ENCODE peak calls at places on chromosomes 13 and 19, in four cellular contexts. Q is AG04449; A is mesothelial cell of epicardium; C is stimulated activated CD4-positive, alpha-beta T cell treated with anti-CD3 and anti-CD28 coated beads, Interleukin-4, amount 100 ng/mL, for 48 hours. H is an unnamed sample.

GRCh38 chr19:4338441-4339350 is at the start of gene STAP2:
- DNase-seq in C (no peak), Q (no peak), A (peak), H (peak)

GRCh38 chr19:4713384-4713951 is 10.2 kb downstream of the DPP9 start:
- DNase-seq in C (no peak), A (no peak), Q (peak), H (peak)

GRCh38 chr19:11390359-11390758 is 6.2 kb upstream of the EPOR start:
- DNase-seq in C (no peak), Q (no peak), A (no peak), H (no peak)

GRCh38 chr19:5966941-5967340 is 11.0 kb downstream of the RANBP3 start:
- DNase-seq in Q (no peak), A (no peak), C (no peak), H (no peak)

GRCh38 chr19:13398182-13398581 is 108.1 kb downstream of the CACNA1A start:
- DNase-seq in C (no peak), Q (no peak), A (no peak), H (no peak)

GRCh38 chr19:55913643-55914268 is 18.4 kb downstream of the NLRP13 start:
- DNase-seq in C (no peak), Q (no peak), A (no peak), H (peak)

GRCh38 chr13:49436890-49437289 is 7.0 kb downstream of the CAB39L start:
- DNase-seq in C (no peak), A (no peak), Q (no peak), H (peak)

GRCh38 chr19:43527860-43528622 is 1.0 kb upstream of the ETHE1 start:
- DNase-seq in Q (no peak), C (no peak), A (no peak), H (peak)

GRCh38 chr13:110936519-110936918 is 21.6 kb upstream of the ANKRD10 start:
- DNase-seq in Q (no peak), C (no peak), A (no peak), H (no peak)

GRCh38 chr19:6963937-6964336 is 57.3 kb downstream of the MBD3L2B start:
- DNase-seq in Q (no peak), C (peak), A (no peak), H (no peak)

GRCh38 chr19:19597809-19598306 is 20.6 kb downstream of the PBX4 start:
- DNase-seq in A (no peak), C (peak), Q (no peak), H (no peak)

GRCh38 chr13:28355822-28356371 is 139.0 kb downstream of the FLT1 start:
- DNase-seq in A (no peak), Q (peak), C (peak), H (peak)

GRCh38 chr13:110913322-110913721 is 1.5 kb downstream of the ANKRD10 start:
- DNase-seq in Q (no peak), C (no peak), A (no peak), H (no peak)

GRCh38 chr13:109840893-109841287 is 54.5 kb upstream of the IRS2 start:
- DNase-seq in Q (no peak), C (no peak), A (no peak), H (no peak)

GRCh38 chr13:69980799-69981198 is 126.8 kb upstream of the ATXN8OS start:
- DNase-seq in A (no peak), C (no peak), Q (no peak), H (no peak)

GRCh38 chr19:15863272-15863671 is 34.6 kb downstream of the CYP4F2 start:
- DNase-seq in C (no peak), Q (no peak), A (no peak), H (no peak)

GRCh38 chr13:40389081-40389641 is 277.3 kb downstream of the FOXO1 start:
- DNase-seq in A (no peak), Q (no peak), C (peak), H (no peak)

GRCh38 chr13:61286148-61286745 is 129.4 kb downstream of the PCDH20 start:
- DNase-seq in Q (no peak), C (no peak), A (no peak), H (no peak)